ENCODE peak calls at places on chromosomes 11 and 22, in seven cellular contexts. S is kidney epithelial cell; A is stimulated activated CD8-positive, alpha-beta memory T cell treated with anti-CD3 and anti-CD28 coated beads, Interleukin-4, amount 100 ng/mL, for 4 hours; X is NCI-H345; D is stimulated activated naive CD4-positive, alpha-beta T cell; Z is T-helper 22 cell; Q is SW 1271. V is an unnamed sample.

GRCh38 chr11:71067753-71068152 is 184.6 kb downstream of the SHANK2 start:
- DNase-seq in S (no peak), A (no peak), X (no peak), D (no peak), Z (no peak), Q (no peak), V (no peak)

GRCh38 chr11:70522613-70523311 is 124.4 kb downstream of the CTTN start:
- DNase-seq in S (no peak), A (no peak), X (peak; percentile 95), D (no peak), Z (no peak), Q (no peak), V (no peak)

GRCh38 chr22:37482244-37482643 is 3.9 kb downstream of the MFNG start:
- DNase-seq in S (no peak), A (no peak), X (no peak), D (no peak), Z (no peak), Q (no peak), V (no peak)

GRCh38 chr11:64152841-64153691 is 12.8 kb downstream of the MACROD1 start:
- DNase-seq in S (no peak), A (peak; percentile 42), X (peak; percentile 57), D (peak; percentile 62), Z (peak; percentile 30), Q (no peak), V (peak; percentile 56)

GRCh38 chr11:79417069-79417920 is 23.5 kb downstream of the TENM4 start:
- DNase-seq in S (no peak), A (no peak), X (no peak), D (no peak), Z (no peak), Q (no peak), V (no peak)

GRCh38 chr11:95072948-95073347 is 6.2 kb downstream of the SRSF8 start:
- DNase-seq in S (no peak), A (no peak), X (no peak), D (no peak), Z (no peak), Q (no peak), V (no peak)

GRCh38 chr11:45141631-45142030 is 4.8 kb upstream of the PRDM11 start:
- DNase-seq in S (no peak), A (no peak), X (no peak), D (no peak), Z (no peak), Q (no peak), V (no peak)

GRCh38 chr11:128658499-128658898 is 35.4 kb upstream of the FLI1 start:
- DNase-seq in S (no peak), A (no peak), X (no peak), D (no peak), Z (no peak), Q (no peak), V (no peak)

GRCh38 chr11:67261942-67262681 is 4.2 kb upstream of the GRK2 start:
- DNase-seq in S (no peak), A (no peak), X (no peak), D (no peak), Z (no peak), Q (no peak), V (no peak)

GRCh38 chr11:12684354-12684753 is 10.1 kb downstream of the TEAD1 start:
- DNase-seq in S (no peak), A (no peak), X (no peak), D (no peak), Z (no peak), Q (no peak), V (no peak)

GRCh38 chr11:34161812-34162506 is 56.5 kb downstream of the NAT10 start:
- DNase-seq in S (peak; percentile 63), A (peak; percentile 12), X (no peak), D (no peak), Z (no peak), Q (no peak), V (no peak)

GRCh38 chr11:60657880-60658279 is 41.5 kb upstream of the MS4A8 start:
- DNase-seq in S (no peak), A (no peak), X (peak; percentile 78), D (no peak), Z (no peak), Q (no peak), V (no peak)

GRCh38 chr11:124740277-124740882 is 638 bp downstream of the NRGN start:
- DNase-seq in S (no peak), A (no peak), X (peak; percentile 46), D (peak; percentile 34), Z (no peak), Q (no peak), V (peak; percentile 22)

GRCh38 chr11:61505640-61506155 is 2.9 kb upstream of the LRRC10B start:
- DNase-seq in S (no peak), A (no peak), X (no peak), D (no peak), Z (no peak), Q (no peak), V (no peak)

GRCh38 chr11:44749160-44749559 is 22.4 kb downstream of the TSPAN18 start:
- DNase-seq in S (no peak), A (no peak), X (no peak), D (no peak), Z (no peak), Q (no peak), V (no peak)

V was measured in effector CD8-positive, alpha-beta T cell.